ENCODE peak calls at places on chromosome 6, in ten cellular contexts. One of them, this sample, is unnamed.

GRCh38 chr6:132135409-132135808 is 184.2 kb upstream of the CCN2 start:
- DNase-seq in mesendoderm: no peak
- DNase-seq in CD8-positive, alpha-beta T cell: no peak
- DNase-seq in tibial artery: no peak
- DNase-seq in psoas muscle: no peak
- DNase-seq in CD4-positive, CD25-positive, alpha-beta regulatory T cell: no peak
- DNase-seq in neuronal stem cell: no peak
- DNase-seq in transverse colon: no peak
- DNase-seq in CD4-positive, alpha-beta T cell: no peak
- DNase-seq in left ventricle myocardium inferior: no peak
- DNase-seq in this sample: no peak

GRCh38 chr6:31158140-31158862 is at the start of gene TCF19:
- DNase-seq in psoas muscle: peak; percentile 100
- DNase-seq in CD8-positive, alpha-beta T cell: peak; percentile 99
- DNase-seq in CD4-positive, CD25-positive, alpha-beta regulatory T cell: peak; percentile 99
- DNase-seq in CD4-positive, alpha-beta T cell: peak; percentile 99
- DNase-seq in left ventricle myocardium inferior: peak; percentile 99
- DNase-seq in mesendoderm: peak; percentile 100
- DNase-seq in neuronal stem cell: peak; percentile 99
- DNase-seq in tibial artery: peak; percentile 99
- DNase-seq in transverse colon: peak; percentile 99
- DNase-seq in this sample: peak; percentile 100

GRCh38 chr6:83124553-83124952 is 57.1 kb downstream of the DOP1A start:
- DNase-seq in CD4-positive, CD25-positive, alpha-beta regulatory T cell: no peak
- DNase-seq in left ventricle myocardium inferior: no peak
- DNase-seq in tibial artery: no peak
- DNase-seq in psoas muscle: no peak
- DNase-seq in neuronal stem cell: no peak
- DNase-seq in CD4-positive, alpha-beta T cell: no peak
- DNase-seq in transverse colon: no peak
- DNase-seq in mesendoderm: no peak
- DNase-seq in CD8-positive, alpha-beta T cell: no peak
- DNase-seq in this sample: no peak

GRCh38 chr6:134550604-134551003 is 232.7 kb upstream of the SGK1 start:
- DNase-seq in CD8-positive, alpha-beta T cell: no peak
- DNase-seq in CD4-positive, CD25-positive, alpha-beta regulatory T cell: no peak
- DNase-seq in neuronal stem cell: no peak
- DNase-seq in tibial artery: no peak
- DNase-seq in left ventricle myocardium inferior: no peak
- DNase-seq in CD4-positive, alpha-beta T cell: no peak
- DNase-seq in transverse colon: no peak
- DNase-seq in mesendoderm: peak; percentile 90
- DNase-seq in psoas muscle: no peak
- DNase-seq in this sample: no peak

GRCh38 chr6:2733736-2734480 is 16.8 kb downstream of the MYLK4 start:
- DNase-seq in tibial artery: no peak
- DNase-seq in CD4-positive, alpha-beta T cell: no peak
- DNase-seq in CD8-positive, alpha-beta T cell: no peak
- DNase-seq in left ventricle myocardium inferior: peak; percentile 70
- DNase-seq in psoas muscle: peak; percentile 63
- DNase-seq in CD4-positive, CD25-positive, alpha-beta regulatory T cell: no peak
- DNase-seq in mesendoderm: peak; percentile 46
- DNase-seq in neuronal stem cell: no peak
- DNase-seq in transverse colon: no peak
- DNase-seq in this sample: no peak

GRCh38 chr6:42075159-42075838 is 25.0 kb downstream of the TAF8 start:
- DNase-seq in neuronal stem cell: peak; percentile 62
- DNase-seq in left ventricle myocardium inferior: peak; percentile 78
- DNase-seq in tibial artery: peak; percentile 79
- DNase-seq in CD4-positive, CD25-positive, alpha-beta regulatory T cell: peak; percentile 13
- DNase-seq in mesendoderm: peak; percentile 72
- DNase-seq in psoas muscle: peak; percentile 85
- DNase-seq in CD4-positive, alpha-beta T cell: peak; percentile 21
- DNase-seq in transverse colon: peak; percentile 84
- DNase-seq in CD8-positive, alpha-beta T cell: peak; percentile 25
- DNase-seq in this sample: peak; percentile 90

GRCh38 chr6:27894839-27895762 is 17.1 kb downstream of the OR2B2 start:
- DNase-seq in tibial artery: peak; percentile 52
- DNase-seq in CD4-positive, alpha-beta T cell: peak; percentile 31
- DNase-seq in neuronal stem cell: peak; percentile 66
- DNase-seq in transverse colon: peak; percentile 57
- DNase-seq in mesendoderm: peak; percentile 94
- DNase-seq in CD8-positive, alpha-beta T cell: peak; percentile 55
- DNase-seq in left ventricle myocardium inferior: no peak
- DNase-seq in psoas muscle: no peak
- DNase-seq in CD4-positive, CD25-positive, alpha-beta regulatory T cell: peak; percentile 58
- DNase-seq in this sample: peak; percentile 81

GRCh38 chr6:46251583-46252339 is 81.0 kb upstream of the ENPP5 start:
- DNase-seq in CD8-positive, alpha-beta T cell: no peak
- DNase-seq in psoas muscle: no peak
- DNase-seq in tibial artery: no peak
- DNase-seq in CD4-positive, CD25-positive, alpha-beta regulatory T cell: no peak
- DNase-seq in transverse colon: no peak
- DNase-seq in CD4-positive, alpha-beta T cell: no peak
- DNase-seq in mesendoderm: no peak
- DNase-seq in neuronal stem cell: no peak
- DNase-seq in left ventricle myocardium inferior: no peak
- DNase-seq in this sample: no peak

GRCh38 chr6:142014515-142014914 is 118.2 kb upstream of the GJE1 start:
- DNase-seq in psoas muscle: no peak
- DNase-seq in mesendoderm: no peak
- DNase-seq in transverse colon: no peak
- DNase-seq in CD4-positive, CD25-positive, alpha-beta regulatory T cell: no peak
- DNase-seq in CD8-positive, alpha-beta T cell: no peak
- DNase-seq in tibial artery: no peak
- DNase-seq in neuronal stem cell: no peak
- DNase-seq in CD4-positive, alpha-beta T cell: no peak
- DNase-seq in left ventricle myocardium inferior: no peak
- DNase-seq in this sample: no peak

GRCh38 chr6:127255286-127255685 is 11.4 kb upstream of the RNF146 start:
- DNase-seq in CD8-positive, alpha-beta T cell: no peak
- DNase-seq in mesendoderm: no peak
- DNase-seq in left ventricle myocardium inferior: no peak
- DNase-seq in transverse colon: no peak
- DNase-seq in CD4-positive, alpha-beta T cell: no peak
- DNase-seq in psoas muscle: no peak
- DNase-seq in tibial artery: no peak
- DNase-seq in neuronal stem cell: no peak
- DNase-seq in CD4-positive, CD25-positive, alpha-beta regulatory T cell: no peak
- DNase-seq in this sample: no peak

GRCh38 chr6:112144145-112144926 is 56.9 kb downstream of the FAM229B start:
- DNase-seq in CD8-positive, alpha-beta T cell: no peak
- DNase-seq in transverse colon: no peak
- DNase-seq in psoas muscle: no peak
- DNase-seq in neuronal stem cell: no peak
- DNase-seq in CD4-positive, CD25-positive, alpha-beta regulatory T cell: no peak
- DNase-seq in mesendoderm: no peak
- DNase-seq in tibial artery: no peak
- DNase-seq in left ventricle myocardium inferior: no peak
- DNase-seq in CD4-positive, alpha-beta T cell: no peak
- DNase-seq in this sample: peak; percentile 23

GRCh38 chr6:116557863-116558262 is 4.3 kb downstream of the CALHM4 start:
- DNase-seq in psoas muscle: no peak
- DNase-seq in CD4-positive, alpha-beta T cell: no peak
- DNase-seq in left ventricle myocardium inferior: peak; percentile 18
- DNase-seq in transverse colon: no peak
- DNase-seq in CD4-positive, CD25-positive, alpha-beta regulatory T cell: no peak
- DNase-seq in tibial artery: no peak
- DNase-seq in CD8-positive, alpha-beta T cell: no peak
- DNase-seq in neuronal stem cell: no peak
- DNase-seq in mesendoderm: no peak
- DNase-seq in this sample: no peak

GRCh38 chr6:116562019-116562403 is 8.5 kb downstream of the CALHM4 start:
- DNase-seq in mesendoderm: no peak
- DNase-seq in transverse colon: no peak
- DNase-seq in psoas muscle: no peak
- DNase-seq in CD4-positive, alpha-beta T cell: no peak
- DNase-seq in neuronal stem cell: no peak
- DNase-seq in tibial artery: no peak
- DNase-seq in CD8-positive, alpha-beta T cell: no peak
- DNase-seq in left ventricle myocardium inferior: no peak
- DNase-seq in CD4-positive, CD25-positive, alpha-beta regulatory T cell: no peak
- DNase-seq in this sample: no peak

GRCh38 chr6:116562614-116563013 is 8.7 kb upstream of the RWDD1 start:
- DNase-seq in neuronal stem cell: no peak
- DNase-seq in psoas muscle: no peak
- DNase-seq in mesendoderm: peak; percentile 19
- DNase-seq in CD4-positive, CD25-positive, alpha-beta regulatory T cell: no peak
- DNase-seq in transverse colon: no peak
- DNase-seq in CD8-positive, alpha-beta T cell: no peak
- DNase-seq in tibial artery: no peak
- DNase-seq in CD4-positive, alpha-beta T cell: no peak
- DNase-seq in left ventricle myocardium inferior: no peak
- DNase-seq in this sample: no peak

GRCh38 chr6:116561377-116562018 is 7.9 kb downstream of the CALHM4 start:
- DNase-seq in CD8-positive, alpha-beta T cell: peak; percentile 48
- DNase-seq in left ventricle myocardium inferior: peak; percentile 69
- DNase-seq in CD4-positive, CD25-positive, alpha-beta regulatory T cell: peak; percentile 49
- DNase-seq in tibial artery: peak; percentile 87
- DNase-seq in mesendoderm: peak; percentile 64
- DNase-seq in psoas muscle: peak; percentile 80
- DNase-seq in neuronal stem cell: peak; percentile 69
- DNase-seq in CD4-positive, alpha-beta T cell: peak; percentile 55
- DNase-seq in transverse colon: peak; percentile 75
- DNase-seq in this sample: peak; percentile 69

GRCh38 chr6:116560130-116560529 is 6.6 kb downstream of the CALHM4 start:
- DNase-seq in left ventricle myocardium inferior: no peak
- DNase-seq in CD4-positive, CD25-positive, alpha-beta regulatory T cell: no peak
- DNase-seq in CD8-positive, alpha-beta T cell: no peak
- DNase-seq in CD4-positive, alpha-beta T cell: no peak
- DNase-seq in psoas muscle: no peak
- DNase-seq in neuronal stem cell: no peak
- DNase-seq in mesendoderm: no peak
- DNase-seq in tibial artery: no peak
- DNase-seq in transverse colon: no peak
- DNase-seq in this sample: no peak
- H3K27me3 ChIP-seq in left ventricle myocardium inferior: no peaks in the 10 kb centered on the region
- H3K27me3 ChIP-seq in CD4-positive, CD25-positive, alpha-beta regulatory T cell: peaks cover 10% of the 10 kb centered on the region
- H3K27me3 ChIP-seq in CD8-positive, alpha-beta T cell: no peaks in the 10 kb centered on the region
- H3K27me3 ChIP-seq in CD4-positive, alpha-beta T cell: no peaks in the 10 kb centered on the region
- H3K27me3 ChIP-seq in psoas muscle: peaks cover 3% of the 10 kb centered on the region
- H3K27me3 ChIP-seq in neuronal stem cell: no peaks in the 10 kb centered on the region
- H3K27me3 ChIP-seq in mesendoderm: no peaks in the 10 kb centered on the region
- H3K27me3 ChIP-seq in tibial artery: no peaks in the 10 kb centered on the region
- H3K27me3 ChIP-seq in transverse colon: peaks cover 9% of the 10 kb centered on the region
- H3K27me3 ChIP-seq in this sample: no peaks in the 10 kb centered on the region

DNA sequence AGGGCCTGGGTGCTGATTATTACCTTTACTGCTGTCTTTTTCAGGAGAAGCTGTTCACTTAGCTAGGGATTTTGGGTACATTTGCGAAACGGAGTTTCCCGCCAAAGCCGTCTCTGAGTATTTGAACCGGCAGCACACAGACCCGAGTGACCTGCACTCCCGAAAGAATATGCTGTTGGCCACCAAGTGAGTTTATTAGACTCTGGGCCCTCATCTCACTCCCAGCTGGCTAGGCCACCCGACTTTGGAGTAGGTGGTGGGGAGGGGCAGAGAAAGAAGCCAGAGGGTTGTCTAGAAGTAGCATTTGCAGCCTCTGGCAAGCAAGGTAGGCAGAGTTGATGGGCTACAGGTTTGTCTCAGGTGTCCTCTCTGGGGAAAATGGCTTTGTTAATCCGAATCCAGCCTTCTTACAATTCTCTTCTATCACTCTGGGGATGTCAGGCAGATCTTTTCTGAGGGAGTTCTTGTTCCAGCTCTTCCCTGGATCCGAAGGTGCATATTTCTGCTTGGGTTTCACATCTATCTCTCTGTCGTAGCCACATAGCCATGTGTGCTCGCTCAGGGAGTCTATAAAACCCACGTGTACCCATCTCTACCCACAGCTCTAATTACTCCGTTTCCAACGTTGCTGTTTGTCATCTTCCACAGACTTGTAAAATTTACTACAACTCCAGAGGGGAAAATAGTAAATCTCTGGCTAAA is 21.6 kb downstream of the TFAP2B start:
- DNase-seq in mesendoderm: no peak
- DNase-seq in tibial artery: no peak
- DNase-seq in CD8-positive, alpha-beta T cell: no peak
- DNase-seq in CD4-positive, CD25-positive, alpha-beta regulatory T cell: no peak
- DNase-seq in CD4-positive, alpha-beta T cell: no peak
- DNase-seq in left ventricle myocardium inferior: no peak
- DNase-seq in psoas muscle: no peak
- DNase-seq in neuronal stem cell: no peak
- DNase-seq in transverse colon: no peak
- DNase-seq in this sample: no peak
- H3K27me3 ChIP-seq in mesendoderm: peaks cover 81% of the 10 kb centered on the region
- H3K27me3 ChIP-seq in tibial artery: peaks cover 94% of the 10 kb centered on the region
- H3K27me3 ChIP-seq in CD8-positive, alpha-beta T cell: peaks cover 19% of the 10 kb centered on the region
- H3K27me3 ChIP-seq in CD4-positive, CD25-positive, alpha-beta regulatory T cell: peaks cover 49% of the 10 kb centered on the region
- H3K27me3 ChIP-seq in CD4-positive, alpha-beta T cell: peaks cover 96% of the 10 kb centered on the region
- H3K27me3 ChIP-seq in left ventricle myocardium inferior: peaks cover 100% of the 10 kb centered on the region
- H3K27me3 ChIP-seq in psoas muscle: peaks cover 20% of the 10 kb centered on the region
- H3K27me3 ChIP-seq in neuronal stem cell: peaks cover 97% of the 10 kb centered on the region
- H3K27me3 ChIP-seq in transverse colon: peaks cover 100% of the 10 kb centered on the region
- H3K27me3 ChIP-seq in this sample: no peaks in the 10 kb centered on the region

GRCh38 chr6:33052627-33053026 is 20.8 kb downstream of the HLA-DPA1 start:
- DNase-seq in tibial artery: no peak
- DNase-seq in CD8-positive, alpha-beta T cell: no peak
- DNase-seq in CD4-positive, CD25-positive, alpha-beta regulatory T cell: no peak
- DNase-seq in CD4-positive, alpha-beta T cell: no peak
- DNase-seq in mesendoderm: no peak
- DNase-seq in left ventricle myocardium inferior: no peak
- DNase-seq in transverse colon: no peak
- DNase-seq in neuronal stem cell: no peak
- DNase-seq in psoas muscle: no peak
- DNase-seq in this sample: no peak
- H3K27me3 ChIP-seq in tibial artery: peaks cover 19% of the 10 kb centered on the region
- H3K27me3 ChIP-seq in CD8-positive, alpha-beta T cell: peaks cover 5% of the 10 kb centered on the region
- H3K27me3 ChIP-seq in CD4-positive, CD25-positive, alpha-beta regulatory T cell: peaks cover 13% of the 10 kb centered on the region
- H3K27me3 ChIP-seq in CD4-positive, alpha-beta T cell: peaks cover 5% of the 10 kb centered on the region
- H3K27me3 ChIP-seq in mesendoderm: no peaks in the 10 kb centered on the region
- H3K27me3 ChIP-seq in left ventricle myocardium inferior: peaks cover 6% of the 10 kb centered on the region
- H3K27me3 ChIP-seq in transverse colon: peaks cover 22% of the 10 kb centered on the region
- H3K27me3 ChIP-seq in neuronal stem cell: no peaks in the 10 kb centered on the region
- H3K27me3 ChIP-seq in psoas muscle: peaks cover 4% of the 10 kb centered on the region
- H3K27me3 ChIP-seq in this sample: no peaks in the 10 kb centered on the region

DNA sequence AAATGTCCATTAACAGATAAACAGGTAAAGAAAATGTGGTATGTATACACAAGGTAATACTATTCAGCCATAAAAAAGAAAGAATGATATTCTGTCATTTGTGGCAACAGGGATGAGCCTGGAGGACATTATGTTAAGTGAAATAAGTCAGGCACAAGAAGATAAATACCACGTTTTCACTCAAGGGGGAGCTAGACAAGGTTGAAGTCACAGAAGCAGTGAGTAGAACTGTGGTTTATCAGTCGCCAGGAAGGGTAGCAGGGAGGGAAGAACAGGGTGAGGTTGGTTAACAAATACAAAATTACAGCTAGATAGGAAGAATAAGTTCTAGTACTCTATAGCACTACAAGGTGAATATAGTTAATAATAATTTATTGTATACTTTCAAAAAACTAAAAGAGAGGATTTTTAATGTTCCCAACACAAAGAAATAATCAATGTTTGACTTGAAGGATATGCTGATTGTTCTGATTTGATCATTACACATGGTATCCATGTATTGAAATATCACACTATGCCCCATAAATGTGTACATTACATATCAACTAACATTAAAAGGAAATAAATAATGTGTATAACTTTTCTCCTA is 21.1 kb downstream of the RTN4IP1 start:
- DNase-seq in psoas muscle: no peak
- DNase-seq in transverse colon: peak; percentile 12
- DNase-seq in mesendoderm: peak; percentile 88
- DNase-seq in neuronal stem cell: peak; percentile 46
- DNase-seq in CD8-positive, alpha-beta T cell: no peak
- DNase-seq in tibial artery: no peak
- DNase-seq in left ventricle myocardium inferior: no peak
- DNase-seq in CD4-positive, alpha-beta T cell: no peak
- DNase-seq in CD4-positive, CD25-positive, alpha-beta regulatory T cell: peak; percentile 15
- DNase-seq in this sample: peak; percentile 27
- H3K27me3 ChIP-seq in psoas muscle: no peaks in the 10 kb centered on the region
- H3K27me3 ChIP-seq in transverse colon: no peaks in the 10 kb centered on the region
- H3K27me3 ChIP-seq in mesendoderm: no peaks in the 10 kb centered on the region
- H3K27me3 ChIP-seq in neuronal stem cell: peaks cover 2% of the 10 kb centered on the region
- H3K27me3 ChIP-seq in CD8-positive, alpha-beta T cell: no peaks in the 10 kb centered on the region
- H3K27me3 ChIP-seq in tibial artery: no peaks in the 10 kb centered on the region
- H3K27me3 ChIP-seq in left ventricle myocardium inferior: no peaks in the 10 kb centered on the region
- H3K27me3 ChIP-seq in CD4-positive, alpha-beta T cell: no peaks in the 10 kb centered on the region
- H3K27me3 ChIP-seq in CD4-positive, CD25-positive, alpha-beta regulatory T cell: no peaks in the 10 kb centered on the region
- H3K27me3 ChIP-seq in this sample: no peaks in the 10 kb centered on the region